ENCODE peak calls at places on chromosomes 11 and 22, in six cellular contexts. L is A673, U is lung, P is IMR-90, W is tibial artery, C is ascending aorta. E is an unnamed sample.

GRCh38 chr22:36912694-36913430 is 566 bp upstream of the CSF2RB start:
- DNase-seq in L (no peak), U (no peak), P (no peak), W (no peak), C (no peak), E (no peak)

GRCh38 chr22:50581950-50582561 is 593 bp downstream of the CHKB start:
- DNase-seq in L (no peak), U (no peak), P (no peak), W (no peak), C (no peak), E (no peak)

GRCh38 chr11:36447514-36447913 is 62.6 kb downstream of the TRAF6 start:
- DNase-seq in L (peak; percentile 47), U (no peak), P (no peak), W (no peak), C (no peak), E (no peak)

GRCh38 chr22:40237241-40237640 is 59.5 kb downstream of the TNRC6B start:
- DNase-seq in L (no peak), U (no peak), P (no peak), W (no peak), C (no peak), E (no peak)

GRCh38 chr11:131195801-131196517 is 174.5 kb upstream of the NTM start:
- DNase-seq in L (peak; percentile 66), U (peak; percentile 67), P (peak; percentile 25), W (no peak), C (no peak), E (no peak)

GRCh38 chr22:32605576-32605975 is 131.0 kb downstream of the FBXO7 start:
- DNase-seq in L (no peak), U (no peak), P (no peak), W (no peak), C (no peak), E (no peak)

GRCh38 chr11:10208045-10208674 is 85.9 kb downstream of the SBF2 start:
- DNase-seq in L (peak; percentile 50), U (no peak), P (peak; percentile 64), W (no peak), C (no peak), E (no peak)

GRCh38 chr22:41561335-41561734 is 525 bp downstream of the CSDC2 start:
- DNase-seq in L (no peak), U (no peak), P (no peak), W (no peak), C (no peak), E (no peak)

GRCh38 chr11:102398297-102398696 is 51.3 kb downstream of the BIRC2 start:
- DNase-seq in L (no peak), U (no peak), P (no peak), W (no peak), C (no peak), E (no peak)

GRCh38 chr22:46290843-46291785 is 5.6 kb upstream of the GTSE1 start:
- DNase-seq in L (no peak), U (no peak), P (no peak), W (no peak), C (no peak), E (no peak)

GRCh38 chr22:20001082-20001638 is 15.5 kb downstream of the ARVCF start:
- DNase-seq in L (no peak), U (no peak), P (peak; percentile 43), W (no peak), C (no peak), E (no peak)

GRCh38 chr11:2572491-2573239 is 127.1 kb downstream of the KCNQ1OT1 start:
- DNase-seq in L (no peak), U (no peak), P (no peak), W (no peak), C (no peak), E (no peak)

GRCh38 chr22:38203855-38204497 is 2.2 kb downstream of the MAFF start:
- DNase-seq in L (no peak), U (no peak), P (peak; percentile 83), W (no peak), C (no peak), E (no peak)

GRCh38 chr11:2951235-2952110 is 22.3 kb upstream of the PHLDA2 start:
- DNase-seq in L (peak; percentile 53), U (no peak), P (peak; percentile 69), W (no peak), C (no peak), E (no peak)

GRCh38 chr11:132719684-132720083 is 812.6 kb downstream of the OPCML start:
- DNase-seq in L (no peak), U (no peak), P (no peak), W (no peak), C (no peak), E (no peak)
- H3K4me1 ChIP-seq in L (no peaks in the 10 kb centered on the region), U (no peaks in the 10 kb centered on the region), P (no peaks in the 10 kb centered on the region), W (no peaks in the 10 kb centered on the region), C (no peaks in the 10 kb centered on the region), E (no peaks in the 10 kb centered on the region)

DNA sequence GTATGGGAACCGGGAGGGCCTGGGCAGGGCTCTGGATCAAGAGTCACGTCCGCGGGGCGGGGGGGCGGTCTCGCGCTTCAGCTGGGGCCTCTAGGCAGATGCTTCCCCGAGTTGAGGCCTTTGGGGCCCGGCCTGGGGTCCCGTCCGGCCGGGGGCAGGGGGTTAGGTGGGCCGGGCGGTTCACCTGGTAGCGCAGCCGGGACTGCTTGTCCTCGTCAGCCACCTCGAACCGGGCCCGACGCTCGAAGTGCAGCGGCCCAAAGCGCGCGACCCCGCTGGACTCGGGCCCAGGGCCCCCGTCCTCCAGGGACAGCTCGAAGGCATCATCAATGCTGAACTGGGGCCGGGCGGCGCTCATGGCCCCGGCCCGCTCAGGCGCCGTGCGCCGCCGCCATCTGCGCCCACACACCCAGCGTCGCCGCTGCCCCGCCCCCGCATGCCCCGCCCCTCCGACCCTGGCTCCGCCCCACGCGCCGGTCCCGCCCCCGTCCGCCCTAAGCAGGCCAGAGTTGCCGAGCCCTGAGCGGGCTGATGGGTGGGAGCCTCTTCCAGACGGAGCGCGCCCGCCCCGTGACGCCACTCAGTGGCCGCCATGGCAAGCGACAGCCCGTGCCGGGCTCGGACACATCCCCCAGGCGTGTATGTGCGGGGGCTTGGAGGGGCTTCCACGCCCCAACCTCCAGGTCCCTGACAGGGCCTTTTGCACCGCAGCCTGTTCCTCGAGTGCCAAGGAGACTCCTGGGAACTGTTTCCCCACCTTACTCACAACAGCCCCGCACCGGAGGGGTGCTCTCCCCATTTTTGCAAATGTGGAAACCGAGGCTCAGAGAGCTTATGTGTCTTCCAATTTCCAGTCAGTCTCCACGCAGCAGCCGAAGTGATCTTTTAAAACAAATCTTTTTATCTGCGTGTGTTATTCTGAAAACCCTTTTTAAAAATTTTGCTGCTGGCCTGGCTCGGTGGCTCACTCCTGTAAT is at the start of gene TMEM134:
- DNase-seq in L (peak; percentile 97), U (peak; percentile 91), P (peak; percentile 87), W (peak; percentile 90), C (peak; percentile 95), E (peak; percentile 60)
- TF ChIP-seq CTCF in L (peak; percentile 66), U (peak; percentile 44), P (peak; percentile 56), W (peak; percentile 51), C (peak; percentile 64), E (peak; percentile 42)

DNA sequence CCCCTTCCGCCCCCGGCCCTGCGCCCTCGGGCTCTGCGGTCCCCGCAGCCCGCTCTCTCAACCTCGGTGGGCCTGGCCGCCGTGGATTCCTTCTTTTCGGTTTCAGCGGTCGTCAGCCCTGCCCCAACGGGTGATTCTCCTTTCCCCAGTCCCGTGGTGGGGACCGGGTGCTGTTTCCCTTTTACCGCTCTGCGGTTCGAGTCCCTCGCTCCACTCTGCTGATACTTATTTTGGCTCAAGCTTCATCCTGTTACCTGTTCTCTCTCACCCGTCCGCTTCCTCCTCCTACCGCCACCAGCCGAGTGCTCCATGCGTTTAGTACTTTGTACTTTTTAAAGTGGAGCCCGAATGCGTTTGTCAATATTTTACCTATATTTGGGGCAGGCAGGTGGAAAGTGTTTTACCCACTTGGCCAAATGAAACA is 565 bp downstream of the ZDHHC5 start:
- DNase-seq in L (no peak), U (no peak), P (no peak), W (no peak), C (no peak), E (no peak)
- H3K4me1 ChIP-seq in L (peaks cover 10% of the 10 kb centered on the region), U (peaks cover 6% of the 10 kb centered on the region), P (peaks cover 2% of the 10 kb centered on the region), W (no peaks in the 10 kb centered on the region), C (peaks cover 6% of the 10 kb centered on the region), E (peaks cover 24% of the 10 kb centered on the region)

DNA sequence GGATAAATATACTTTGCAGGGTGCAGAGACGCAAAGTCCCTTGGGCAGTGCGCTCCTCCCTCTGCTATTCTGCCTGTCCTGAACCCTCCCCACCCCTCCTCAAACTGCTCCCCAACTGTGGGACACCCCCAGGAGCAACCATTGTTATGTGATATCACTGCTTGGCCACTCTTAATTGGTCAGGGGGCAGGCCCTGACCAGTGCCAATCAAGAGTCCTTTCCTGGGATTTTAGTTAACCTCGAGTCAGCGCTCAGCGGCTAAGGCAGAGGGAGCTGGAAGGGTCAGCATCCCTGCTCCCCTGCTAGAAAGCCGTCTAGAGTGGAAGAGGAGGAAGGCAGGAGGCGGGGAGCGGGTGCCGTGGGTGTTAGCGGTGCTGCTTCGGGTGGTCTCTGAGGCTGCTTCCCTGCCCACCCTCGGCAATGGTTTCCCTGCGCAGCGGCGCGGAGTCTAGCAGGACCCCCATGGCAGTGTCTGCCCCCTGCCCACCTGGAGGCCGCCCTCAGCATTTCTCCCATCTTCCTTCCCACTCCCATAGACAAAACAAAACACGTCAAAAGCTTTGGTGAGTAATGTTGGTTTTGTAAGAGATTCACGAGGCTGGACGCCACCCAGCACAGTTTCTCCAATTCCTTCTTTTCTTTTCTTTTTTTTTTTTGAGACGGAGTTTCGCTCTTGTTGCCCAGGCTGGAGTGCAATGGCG is 38.4 kb upstream of the A4GALT start:
- DNase-seq in L (no peak), U (no peak), P (peak; percentile 86), W (peak; percentile 37), C (no peak), E (no peak)
- TF ChIP-seq CTCF in L (no peak), U (no peak), P (no peak), W (no peak), C (no peak), E (no peak)